ENCODE peak calls at places on chromosomes 13 and 19, in four cellular contexts. Y is transverse colon, B is heart left ventricle, K is spleen. A is an unnamed sample. For H3K27me3 and H3K4me1, the result is how much of the 10 kb centered on the place peaks cover.

GRCh38 chr13:89897681-89898080 is 1449.8 kb upstream of the MIR17HG start:
- DNase-seq in Y (no peak), B (no peak), K (no peak), A (no peak)

GRCh38 chr13:52096062-52096461 is 32.8 kb downstream of the NEK5 start:
- DNase-seq in Y (no peak), B (no peak), K (no peak), A (no peak)

GRCh38 chr13:79382545-79383275 is 23.3 kb downstream of the RBM26 start:
- DNase-seq in Y (no peak), B (no peak), K (no peak), A (no peak)

GRCh38 chr19:1754651-1755466 is 1.6 kb downstream of the ONECUT3 start:
- DNase-seq in Y (no peak), B (no peak), K (no peak), A (no peak)

GRCh38 chr19:41871573-41872383 is 5.3 kb upstream of the CD79A start:
- DNase-seq in Y (peak), B (no peak), K (peak), A (peak)

GRCh38 chr13:39942901-39943273 is 287.4 kb downstream of the COG6 start:
- DNase-seq in Y (peak), B (peak), K (peak), A (peak)

GRCh38 chr19:46351241-46352041 is 4.6 kb downstream of the PPP5C start:
- DNase-seq in Y (peak), B (peak), K (no peak), A (peak)

GRCh38 chr19:6100284-6100915 is 9.9 kb downstream of the RFX2 start:
- DNase-seq in Y (no peak), B (no peak), K (peak), A (no peak)

GRCh38 chr13:44854264-44855060 is 134.8 kb downstream of the NUFIP1 start:
- DNase-seq in Y (peak), B (peak), K (no peak), A (peak)

GRCh38 chr19:50419022-50419579 is 363 bp downstream of the SPIB start:
- DNase-seq in Y (no peak), B (no peak), K (no peak), A (no peak)
- H3K27me3 ChIP-seq in Y (half or more), B (under half), K (under half), A (under half)

DNA sequence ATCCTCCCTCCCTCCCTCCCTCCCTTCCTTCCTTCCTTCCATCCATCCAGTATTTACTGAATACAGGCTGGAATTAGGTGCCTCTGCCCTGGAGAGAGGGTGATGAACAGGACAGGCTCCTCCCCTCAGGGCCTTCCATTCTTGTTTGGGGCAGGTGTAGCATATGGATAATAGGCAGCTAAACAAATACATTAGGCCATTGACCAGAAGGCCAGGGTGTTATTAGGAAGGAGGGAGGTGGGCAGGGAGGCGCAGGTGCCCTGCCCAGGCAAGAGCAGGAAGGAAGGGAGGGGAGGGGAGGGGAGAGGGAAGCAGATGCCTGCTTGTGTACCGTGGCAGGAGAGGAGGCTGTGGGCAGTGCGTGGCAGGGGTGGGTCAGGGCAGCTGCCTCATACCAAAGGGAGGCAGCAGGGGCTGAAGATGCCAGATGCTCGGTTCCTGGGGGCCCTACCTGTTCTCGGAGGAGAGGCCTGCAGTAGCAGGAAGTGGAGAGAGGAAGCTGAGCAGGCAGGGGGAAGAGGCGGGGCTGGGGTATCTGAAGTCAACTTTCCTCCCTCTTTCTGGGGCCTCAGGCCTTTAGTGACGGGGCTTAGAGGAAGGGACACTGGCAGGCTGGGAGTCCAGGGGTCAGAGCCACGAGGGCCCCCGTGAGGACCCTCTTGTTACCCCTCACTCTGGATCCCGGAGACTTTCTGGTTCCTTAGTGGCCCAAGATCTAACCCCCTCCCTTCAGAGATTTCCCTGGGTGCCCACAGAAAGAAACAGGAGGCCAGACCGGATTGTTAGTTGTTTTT is at the start of gene RINL:
- DNase-seq in Y (peak), B (peak), K (peak), A (peak)
- H3K4me1 ChIP-seq in Y (under half), B (under half), K (under half), A (under half)

GRCh38 chr13:33612641-33613638 is 205.0 kb upstream of the RFC3 start:
- DNase-seq in Y (no peak), B (no peak), K (no peak), A (no peak)

GRCh38 chr13:33610471-33611015 is 207.4 kb upstream of the RFC3 start:
- DNase-seq in Y (peak), B (peak), K (peak), A (peak)

GRCh38 chr13:33615436-33615835 is 202.5 kb upstream of the RFC3 start:
- DNase-seq in Y (no peak), B (no peak), K (no peak), A (no peak)

GRCh38 chr13:33606692-33607091 is 211.3 kb upstream of the RFC3 start:
- DNase-seq in Y (no peak), B (no peak), K (no peak), A (peak)

GRCh38 chr13:33611016-33611805 is 206.7 kb upstream of the RFC3 start:
- DNase-seq in Y (peak), B (peak), K (no peak), A (peak)
- H3K4me3 ChIP-seq in Y (peak), B (peak), K (no peak), A (no peak)

DNA sequence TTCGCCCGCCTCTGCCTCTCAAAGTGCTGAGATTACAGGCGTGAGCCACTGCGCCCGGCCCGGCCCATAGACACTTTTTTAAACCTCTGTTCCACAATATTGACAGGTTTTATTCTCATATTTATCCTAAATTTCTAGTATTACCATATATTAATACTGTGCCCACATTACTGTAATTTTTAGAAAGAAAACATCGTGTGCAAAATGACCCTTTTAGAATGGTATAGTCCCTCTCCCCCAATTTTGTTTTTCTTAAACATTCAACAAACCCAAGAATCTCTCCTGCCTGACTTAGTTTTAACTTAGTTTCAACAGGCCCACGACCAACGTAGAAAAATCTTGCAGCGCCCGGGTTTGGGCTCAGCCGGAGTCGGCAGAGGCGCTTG is 9.1 kb downstream of the CDX2 start:
- DNase-seq in Y (no peak), B (no peak), K (no peak), A (no peak)
- H3K27me3 ChIP-seq in Y (half or more), B (half or more), K (half or more), A (under half)

GRCh38 chr19:16370671-16371391 is 46.2 kb downstream of the KLF2 start:
- DNase-seq in Y (no peak), B (peak), K (peak), A (no peak)
- H3K4me1 ChIP-seq in Y (under half), B (under half), K (half or more), A (under half)